ENCODE peak calls at places on chromosomes 7 and 10, in four cellular contexts. R is M059J; T is BE2C; D is stimulated activated CD8-positive, alpha-beta memory T cell treated with anti-CD3 and anti-CD28 coated beads, Interleukin-15, amount 100 ng/mL, for 24 hours. Z is an unnamed sample.

GRCh38 chr7:12930534-12930933 is 243.1 kb downstream of the ARL4A start:
- DNase-seq in R (no peak), T (no peak), D (no peak), Z (no peak)

GRCh38 chr10:70115948-70116682 is 16.5 kb downstream of the AIFM2 start:
- DNase-seq in R (peak; percentile 38), T (peak; percentile 60), D (no peak), Z (peak; percentile 84)

GRCh38 chr7:114418117-114418516 is 3.5 kb downstream of the FOXP2 start:
- DNase-seq in R (no peak), T (no peak), D (no peak), Z (no peak)

GRCh38 chr10:103291588-103291987 is 14.7 kb downstream of the INA start:
- DNase-seq in R (no peak), T (no peak), D (no peak), Z (no peak)

GRCh38 chr7:610531-611280 is 91.1 kb upstream of the PDGFA start:
- DNase-seq in R (no peak), T (no peak), D (no peak), Z (no peak)

GRCh38 chr7:40192036-40192435 is 57.2 kb downstream of the SUGCT start:
- DNase-seq in R (no peak), T (no peak), D (no peak), Z (no peak)

GRCh38 chr7:11203688-11204087 is 230.0 kb downstream of the PHF14 start:
- DNase-seq in R (no peak), T (no peak), D (no peak), Z (no peak)

GRCh38 chr7:106862317-106863183 is 2.5 kb upstream of the PIK3CG start:
- DNase-seq in R (no peak), T (no peak), D (no peak), Z (no peak)

GRCh38 chr10:70228503-70228902 is 4.7 kb downstream of the PPA1 start:
- DNase-seq in R (no peak), T (no peak), D (no peak), Z (no peak)

GRCh38 chr10:47101196-47101595 is 190.0 kb downstream of the PTPN20 start:
- DNase-seq in R (no peak), T (no peak), D (no peak), Z (no peak)

GRCh38 chr10:124741922-124742417 is 2.2 kb downstream of the FAM53B start:
- DNase-seq in R (no peak), T (peak; percentile 37), D (no peak), Z (no peak)

GRCh38 chr7:28093617-28094232 is 86.9 kb downstream of the JAZF1 start:
- DNase-seq in R (peak; percentile 75), T (peak; percentile 89), D (peak; percentile 22), Z (peak; percentile 96)

GRCh38 chr10:32171213-32171612 is 115.0 kb upstream of the KIF5B start:
- DNase-seq in R (no peak), T (no peak), D (no peak), Z (no peak)

GRCh38 chr7:73972614-73973013 is 55.4 kb upstream of the ELN start:
- DNase-seq in R (no peak), T (no peak), D (no peak), Z (no peak)

GRCh38 chr7:139976055-139976837 is 86.5 kb downstream of the PARP12 start:
- DNase-seq in R (no peak), T (no peak), D (no peak), Z (no peak)

GRCh38 chr10:21329995-21330627 is 195.4 kb downstream of the SKIDA1 start:
- DNase-seq in R (peak; percentile 91), T (no peak), D (no peak), Z (no peak)

GRCh38 chr10:63005246-63005645 is 127.9 kb upstream of the NRBF2 start:
- DNase-seq in R (peak; percentile 60), T (no peak), D (no peak), Z (no peak)

GRCh38 chr7:3238525-3239210 is 62.4 kb upstream of the SDK1 start:
- DNase-seq in R (peak; percentile 75), T (no peak), D (no peak), Z (no peak)